ENCODE peak calls at places on chromosomes 12 and 14, in ten cellular contexts. Y is GM23338, W is stomach, V is sigmoid colon, C is endothelial cell of umbilical vein, Q is suprapubic skin, Z is transverse colon, L is GM12892, H is HCT116, K is HepG2. P is an unnamed sample.

GRCh38 chr12:46825526-46826414 is at the start of gene SLC38A4:
- DNase-seq in H (no peak), Y (peak), V (no peak), L (no peak), K (peak), Z (peak), C (peak), Q (no peak), W (no peak), P (no peak)

GRCh38 chr12:41437578-41437977 is 249.5 kb downstream of the PDZRN4 start:
- DNase-seq in L (no peak), Q (no peak), Y (no peak), Z (no peak), H (no peak), V (no peak), K (no peak), C (no peak), W (no peak), P (no peak)

GRCh38 chr14:80109055-80109454 is 102.2 kb downstream of the DIO2 start:
- DNase-seq in Y (no peak), Z (no peak), V (no peak), C (no peak), L (no peak), H (no peak), W (no peak), K (no peak), Q (no peak), P (no peak)

GRCh38 chr12:20646239-20646827 is 48.8 kb upstream of the SLCO1C1 start:
- DNase-seq in H (peak), K (peak), Y (peak), C (peak), Q (no peak), V (no peak), W (no peak), L (no peak), Z (no peak), P (no peak)

GRCh38 chr14:55697358-55697985 is 117.5 kb downstream of the KTN1 start:
- DNase-seq in L (no peak), K (no peak), H (no peak), V (no peak), C (no peak), Q (no peak), W (no peak), Z (peak), Y (peak), P (no peak)

GRCh38 chr14:94544726-94545125 is 16.5 kb upstream of the SERPINA4 start:
- DNase-seq in K (no peak), W (no peak), C (no peak), Q (no peak), V (no peak), L (no peak), Y (peak), Z (no peak), H (no peak), P (no peak)

GRCh38 chr12:103839893-103840292 is 1.1 kb downstream of the NT5DC3 start:
- DNase-seq in V (no peak), C (no peak), Q (no peak), W (no peak), K (no peak), Z (no peak), Y (no peak), L (no peak), H (no peak), P (no peak)

GRCh38 chr12:57517187-57517586 is 3.1 kb downstream of the DDIT3 start:
- DNase-seq in K (no peak), Q (no peak), Z (no peak), Y (no peak), L (no peak), V (no peak), C (peak), H (no peak), W (no peak), P (no peak)

GRCh38 chr14:30988509-30988908 is 36.9 kb upstream of the AP4S1 start:
- DNase-seq in V (no peak), Z (no peak), C (peak), Y (no peak), K (peak), L (no peak), Q (no peak), H (no peak), W (no peak), P (no peak)

GRCh38 chr12:29707846-29708245 is 75.9 kb downstream of the TMTC1 start:
- DNase-seq in V (no peak), K (no peak), W (no peak), C (no peak), Z (no peak), Q (no peak), H (no peak), L (no peak), Y (no peak), P (no peak)

GRCh38 chr14:49512147-49512551 is 74.0 kb downstream of the RPS29 start:
- DNase-seq in H (peak), Q (no peak), Y (no peak), W (no peak), V (no peak), K (no peak), L (no peak), C (peak), Z (no peak), P (no peak)

GRCh38 chr12:130281157-130281799 is 56.4 kb upstream of the PIWIL1 start:
- DNase-seq in W (no peak), L (no peak), Q (no peak), Y (peak), Z (peak), V (no peak), H (no peak), C (no peak), K (no peak), P (no peak)

GRCh38 chr12:29591140-29592020 is 93.9 kb upstream of the OVCH1 start:
- DNase-seq in L (no peak), V (no peak), K (no peak), Y (peak), Q (no peak), W (no peak), H (no peak), Z (no peak), C (no peak), P (no peak)

GRCh38 chr12:118420673-118421072 is 44.3 kb downstream of the SUDS3 start:
- DNase-seq in Y (no peak), W (no peak), Z (no peak), C (no peak), H (no peak), Q (no peak), K (no peak), L (no peak), V (no peak), P (no peak)

GRCh38 chr12:30136661-30137060 is 352.9 kb upstream of the TMTC1 start:
- DNase-seq in Z (no peak), C (no peak), V (no peak), Y (no peak), W (no peak), K (no peak), H (no peak), Q (no peak), L (no peak), P (no peak)

GRCh38 chr14:39015360-39015961 is 87.6 kb downstream of the SEC23A start:
- DNase-seq in Q (no peak), Y (peak), H (peak), Z (peak), W (no peak), K (peak), C (peak), V (no peak), L (peak), P (peak)

GRCh38 chr14:87745507-87746118 is 247.4 kb downstream of the GALC start:
- DNase-seq in W (no peak), Y (peak), H (peak), K (peak), Z (no peak), L (no peak), Q (no peak), C (no peak), V (no peak), P (peak)

GRCh38 chr12:90974286-90974685 is 19.3 kb upstream of the CCER1 start:
- DNase-seq in H (no peak), V (no peak), K (no peak), L (no peak), Q (no peak), W (no peak), Y (no peak), Z (no peak), C (no peak), P (no peak)

GRCh38 chr12:115313929-115314328 is 630.0 kb upstream of the TBX3 start:
- DNase-seq in H (no peak), W (no peak), Q (no peak), C (no peak), Z (no peak), Y (no peak), K (peak), L (no peak), V (no peak), P (no peak)

GRCh38 chr14:102922490-102923200 is at the start of gene AMN:
- DNase-seq in Z (peak), W (no peak), Q (no peak), C (no peak), L (no peak), V (no peak), H (no peak), K (peak), Y (peak), P (no peak)

GRCh38 chr12:14256139-14256538 is 109.3 kb upstream of the ATF7IP start:
- DNase-seq in Y (no peak), L (no peak), W (no peak), H (no peak), K (no peak), Z (no peak), Q (no peak), V (no peak), C (peak), P (no peak)

GRCh38 chr14:104464907-104465306 is 114.7 kb upstream of the C14orf180 start:
- DNase-seq in Y (no peak), Q (peak), C (no peak), H (no peak), Z (no peak), K (no peak), V (no peak), W (peak), L (no peak), P (no peak)

GRCh38 chr12:94305293-94305957 is 154.2 kb downstream of the CEP83 start:
- DNase-seq in L (no peak), C (no peak), H (no peak), Z (no peak), K (peak), Q (no peak), W (no peak), Y (peak), V (no peak), P (no peak)

GRCh38 chr14:75915063-75915462 is 66.7 kb downstream of the TGFB3 start:
- DNase-seq in C (no peak), Z (no peak), L (no peak), Y (no peak), K (peak), V (no peak), W (no peak), Q (no peak), H (no peak), P (no peak)

GRCh38 chr14:43003845-43004244 is 1397.2 kb downstream of the LRFN5 start:
- DNase-seq in W (no peak), Q (no peak), K (peak), C (no peak), L (no peak), Z (no peak), Y (peak), V (no peak), H (peak), P (no peak)

GRCh38 chr14:86521032-86521730 is 991.2 kb downstream of the FLRT2 start:
- DNase-seq in C (no peak), V (no peak), W (peak), Y (no peak), H (no peak), K (no peak), Z (no peak), Q (no peak), L (no peak), P (no peak)

GRCh38 chr14:55121628-55122440 is 7.2 kb upstream of the LGALS3 start:
- DNase-seq in Z (no peak), V (no peak), W (no peak), Q (peak), C (no peak), H (no peak), L (no peak), Y (no peak), K (peak), P (no peak)

GRCh38 chr12:100987552-100988277 is 193.1 kb downstream of the ANO4 start:
- DNase-seq in C (peak), V (no peak), Z (no peak), Y (peak), Q (no peak), H (peak), W (no peak), K (peak), L (peak), P (peak)

GRCh38 chr12:4133636-4134433 is 139.7 kb upstream of the CCND2 start:
- DNase-seq in Z (no peak), K (no peak), L (no peak), Y (peak), Q (peak), W (no peak), C (peak), H (no peak), V (peak), P (no peak)

GRCh38 chr12:94670075-94670474 is 19.7 kb upstream of the TMCC3 start:
- DNase-seq in C (no peak), H (no peak), Q (no peak), Y (no peak), L (no peak), V (no peak), K (no peak), W (no peak), Z (no peak), P (no peak)

GRCh38 chr12:6058481-6059161 is 65.8 kb downstream of the VWF start:
- DNase-seq in H (no peak), Z (no peak), V (no peak), Q (no peak), C (no peak), W (no peak), Y (no peak), K (peak), L (no peak), P (no peak)

GRCh38 chr14:89267656-89268055 is 149.4 kb downstream of the FOXN3 start:
- DNase-seq in Z (no peak), K (no peak), V (no peak), H (no peak), L (no peak), C (no peak), W (no peak), Y (no peak), Q (no peak), P (no peak)

GRCh38 chr14:89266754-89267153 is 150.3 kb downstream of the FOXN3 start:
- DNase-seq in L (no peak), Q (no peak), K (no peak), Z (no peak), C (no peak), Y (no peak), W (no peak), V (no peak), H (no peak), P (no peak)

GRCh38 chr14:89265229-89265628 is 151.8 kb downstream of the FOXN3 start:
- DNase-seq in C (no peak), V (no peak), L (no peak), K (no peak), H (no peak), Y (no peak), Z (no peak), W (no peak), Q (no peak), P (no peak)

GRCh38 chr14:89268514-89268913 is 148.5 kb downstream of the FOXN3 start:
- DNase-seq in C (no peak), Y (no peak), H (no peak), W (no peak), Z (no peak), Q (no peak), V (no peak), L (no peak), K (no peak), P (no peak)

GRCh38 chr14:89267163-89267562 is 149.9 kb downstream of the FOXN3 start:
- DNase-seq in H (no peak), Y (peak), K (no peak), Q (no peak), L (no peak), Z (no peak), V (no peak), W (no peak), C (no peak), P (no peak)
- TF ChIP-seq POLR2AphosphoS5 in H (no peak), Y (no peak), K (no peak), Q (no peak), L (no peak), Z (no peak), V (no peak), W (no peak), C (no peak), P (no peak)

DNA sequence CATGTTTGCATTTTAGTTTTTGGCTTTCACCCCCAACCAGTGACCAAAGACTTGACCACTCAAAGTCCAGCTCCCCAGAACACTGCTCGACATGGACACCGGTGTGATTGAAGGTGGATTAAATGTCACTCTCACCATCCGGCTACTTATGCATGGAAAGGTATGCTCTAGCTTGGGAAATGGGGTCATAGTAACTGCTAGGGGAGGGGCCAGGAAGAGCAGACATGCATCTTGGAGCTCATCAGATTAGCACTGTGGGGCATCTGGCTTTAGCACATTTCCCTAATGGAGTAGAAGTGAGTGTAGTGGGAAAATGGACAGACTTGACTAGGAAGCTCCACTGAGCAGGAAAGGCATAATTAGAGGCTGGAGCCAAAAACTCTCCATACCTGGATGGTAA is 2.8 kb downstream of the PCBP2 start:
- DNase-seq in K (no peak), Z (no peak), C (no peak), Y (no peak), L (no peak), H (no peak), Q (no peak), V (no peak), W (no peak), P (no peak)
- TF ChIP-seq POLR2AphosphoS5 in K (no peak), Z (no peak), C (no peak), Y (no peak), L (peak), H (no peak), Q (no peak), V (no peak), W (no peak), P (peak)

GRCh38 chr12:52054838-52055741 is 3.8 kb downstream of the NR4A1 start:
- DNase-seq in Z (peak), L (no peak), H (no peak), W (peak), Y (no peak), K (no peak), V (peak), Q (no peak), C (no peak), P (no peak)
- TF ChIP-seq POLR2AphosphoS5 in Z (peak), L (no peak), H (no peak), W (no peak), Y (no peak), K (no peak), V (peak), Q (no peak), C (no peak), P (no peak)

DNA sequence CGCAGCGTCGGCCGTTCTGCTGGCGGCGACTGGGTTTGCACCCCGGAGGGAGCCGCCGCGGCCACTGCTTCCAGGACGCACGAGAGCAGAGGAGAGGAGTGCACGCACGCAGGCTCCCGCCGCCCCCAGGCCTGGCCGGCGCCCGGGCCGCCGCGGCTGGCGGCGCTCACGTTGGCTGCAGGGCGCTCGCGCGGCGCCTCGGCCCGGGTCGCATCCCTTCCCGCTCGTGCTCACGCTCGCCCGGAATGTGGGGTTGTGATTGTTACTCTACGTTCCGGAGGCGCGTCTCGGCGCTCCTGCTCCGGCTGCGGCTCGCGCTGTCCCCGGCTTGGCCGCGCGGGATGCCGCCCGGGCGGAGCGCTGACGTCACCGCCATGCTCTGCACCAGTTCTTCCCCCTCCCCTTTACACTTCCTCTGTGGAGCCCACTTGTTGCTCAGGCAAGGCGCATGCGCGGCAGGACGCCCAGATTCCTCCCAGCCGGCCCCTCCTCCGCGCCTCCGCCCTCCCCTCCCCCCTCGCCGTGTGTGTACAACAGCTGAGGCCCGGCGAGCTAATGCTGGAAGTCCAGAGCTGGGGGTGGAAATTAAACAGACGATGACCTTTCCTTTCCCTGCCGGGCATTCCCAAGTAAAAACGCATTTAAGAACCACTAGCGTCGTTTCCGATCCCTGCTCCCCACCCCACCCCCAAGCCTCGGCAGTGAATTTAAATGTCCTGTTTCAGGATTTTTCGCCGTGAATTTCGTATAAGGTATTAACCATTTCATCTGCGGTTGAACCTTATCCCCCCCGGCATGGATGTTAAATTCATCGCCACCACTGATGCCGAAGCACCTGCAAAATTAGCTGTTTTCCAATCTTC is at the start of gene IRF2BPL:
- DNase-seq in C (peak), W (peak), H (peak), L (peak), V (peak), Y (peak), Q (peak), K (peak), Z (peak), P (peak)
- TF ChIP-seq POLR2AphosphoS5 in C (peak), W (peak), H (peak), L (peak), V (peak), Y (peak), Q (peak), K (peak), Z (peak), P (peak)

GRCh38 chr12:86257173-86257572 is 982 bp upstream of the MGAT4C start:
- DNase-seq in C (no peak), L (no peak), H (no peak), W (no peak), V (no peak), Q (no peak), Y (no peak), K (no peak), Z (no peak), P (no peak)
- TF ChIP-seq POLR2AphosphoS5 in C (no peak), L (no peak), H (no peak), W (no peak), V (no peak), Q (no peak), Y (no peak), K (no peak), Z (no peak), P (no peak)

P was measured in GM12891.